ENCODE peak calls at places on chromosomes 12 and 14, in nine cellular contexts. C is SW480, J is NB4, X is DMS153, R is cardiac muscle cell, K is left cardiac atrium, F is H54, E is Panc1, G is NCI-H1105. Z is an unnamed sample.

GRCh38 chr14:104689620-104690265 is 325 bp downstream of the INF2 start:
- DNase-seq in C (no peak), J (peak), X (no peak), R (no peak), K (no peak), F (no peak), E (no peak), G (no peak), Z (no peak)

GRCh38 chr12:115949675-115950074 is 327.8 kb downstream of the MED13L start:
- DNase-seq in C (no peak), J (no peak), X (no peak), R (no peak), K (no peak), F (no peak), E (no peak), G (no peak), Z (no peak)

GRCh38 chr12:70255311-70255710 is 12.1 kb downstream of the CNOT2 start:
- DNase-seq in C (no peak), J (no peak), X (no peak), R (peak), K (no peak), F (no peak), E (no peak), G (no peak), Z (no peak)

GRCh38 chr12:6697584-6698351 is 2.8 kb downstream of the PIANP start:
- DNase-seq in C (peak), J (peak), X (peak), R (peak), K (no peak), F (peak), E (no peak), G (peak), Z (peak)

GRCh38 chr12:132502149-132502881 is 12.4 kb downstream of the FBRSL1 start:
- DNase-seq in C (no peak), J (peak), X (no peak), R (no peak), K (no peak), F (peak), E (no peak), G (no peak), Z (no peak)

GRCh38 chr12:121494093-121494787 is 86.6 kb downstream of the KDM2B start:
- DNase-seq in C (peak), J (peak), X (no peak), R (peak), K (peak), F (no peak), E (peak), G (no peak), Z (no peak)

GRCh38 chr12:51823875-51824565 is 24.5 kb downstream of the FIGNL2 start:
- DNase-seq in C (peak), J (peak), X (peak), R (peak), K (no peak), F (peak), E (no peak), G (peak), Z (no peak)

GRCh38 chr12:132236129-132236929 is 92.1 kb downstream of the NOC4L start:
- DNase-seq in C (no peak), J (no peak), X (no peak), R (no peak), K (no peak), F (no peak), E (no peak), G (no peak), Z (no peak)

GRCh38 chr14:54776361-54777001 is 126.1 kb downstream of the GCH1 start:
- DNase-seq in C (no peak), J (peak), X (no peak), R (peak), K (peak), F (peak), E (no peak), G (peak), Z (no peak)

GRCh38 chr14:70642313-70643235 is 858 bp downstream of the TTC9 start:
- DNase-seq in C (peak), J (peak), X (no peak), R (peak), K (no peak), F (no peak), E (no peak), G (peak), Z (no peak)

GRCh38 chr14:63659726-63660125 is 18.1 kb upstream of the WDR89 start:
- DNase-seq in C (peak), J (no peak), X (no peak), R (peak), K (no peak), F (no peak), E (no peak), G (no peak), Z (no peak)

GRCh38 chr12:123165537-123165936 is 14.6 kb upstream of the PITPNM2 start:
- DNase-seq in C (no peak), J (no peak), X (no peak), R (no peak), K (no peak), F (no peak), E (no peak), G (no peak), Z (no peak)

GRCh38 chr14:87615822-87616679 is 376.9 kb downstream of the GALC start:
- DNase-seq in C (peak), J (peak), X (peak), R (peak), K (peak), F (peak), E (peak), G (peak), Z (peak)

Z was measured in GM04504.